ENCODE peak calls at places on chromosome 16, in ten cellular contexts. L is thoracic aorta; P is A673; O is aorta; K is effector memory CD4-positive, alpha-beta T cell; U is MM.1S; W is naive thymus-derived CD4-positive, alpha-beta T cell; A is heart left ventricle; I is GM23248; G is cardiac muscle cell. B is an unnamed sample. For H3K27me3 and H3K9me3, the result is how much of the 10 kb centered on the place peaks cover.

GRCh38 chr16:89137666-89138512 is 33.7 kb upstream of the CDH15 start:
- DNase-seq in L (no peak), P (no peak), O (peak), K (no peak), U (no peak), W (no peak), A (peak), I (no peak), G (no peak), B (no peak)

GRCh38 chr16:14050297-14051027 is 20.7 kb upstream of the MRTFB start:
- DNase-seq in L (no peak), P (no peak), O (no peak), K (no peak), U (no peak), W (no peak), A (no peak), I (no peak), G (peak), B (no peak)

GRCh38 chr16:50273382-50273690 is 7.0 kb downstream of the ADCY7 start:
- DNase-seq in L (no peak), P (no peak), O (peak), K (no peak), U (no peak), W (no peak), A (no peak), I (no peak), G (no peak), B (no peak)

GRCh38 chr16:24908716-24909115 is 63.0 kb downstream of the SLC5A11 start:
- DNase-seq in L (no peak), P (no peak), O (peak), K (no peak), U (no peak), W (no peak), A (no peak), I (no peak), G (no peak), B (no peak)

GRCh38 chr16:89700649-89701424 is 668 bp downstream of the SPATA2L start:
- DNase-seq in L (no peak), P (peak), O (no peak), K (peak), U (peak), W (peak), A (peak), I (peak), G (peak), B (no peak)

GRCh38 chr16:79767597-79768280 is 167.2 kb upstream of the MAF start:
- DNase-seq in L (no peak), P (no peak), O (no peak), K (no peak), U (peak), W (no peak), A (no peak), I (peak), G (peak), B (peak)

GRCh38 chr16:88634994-88635670 is 3.2 kb upstream of the IL17C start:
- DNase-seq in L (no peak), P (no peak), O (no peak), K (no peak), U (no peak), W (no peak), A (no peak), I (peak), G (no peak), B (no peak)

GRCh38 chr16:55471448-55472097 is 7.4 kb upstream of the MMP2 start:
- DNase-seq in L (no peak), P (peak), O (no peak), K (no peak), U (no peak), W (no peak), A (no peak), I (peak), G (peak), B (peak)

GRCh38 chr16:11010576-11011221 is 66.3 kb downstream of the CLEC16A start:
- DNase-seq in L (no peak), P (no peak), O (no peak), K (no peak), U (no peak), W (no peak), A (no peak), I (peak), G (no peak), B (no peak)

GRCh38 chr16:52561910-52562741 is 15.2 kb upstream of the TOX3 start:
- DNase-seq in L (no peak), P (no peak), O (no peak), K (no peak), U (no peak), W (no peak), A (no peak), I (no peak), G (no peak), B (no peak)

GRCh38 chr16:55512941-55513340 is 4.1 kb downstream of the LPCAT2 start:
- DNase-seq in L (no peak), P (no peak), O (no peak), K (no peak), U (no peak), W (no peak), A (no peak), I (no peak), G (no peak), B (no peak)

GRCh38 chr16:69520800-69521602 is 44.8 kb upstream of the NFAT5 start:
- DNase-seq in L (no peak), P (no peak), O (no peak), K (no peak), U (peak), W (no peak), A (no peak), I (peak), G (peak), B (no peak)

GRCh38 chr16:67029249-67030096 is 524 bp downstream of the CBFB start:
- DNase-seq in L (no peak), P (peak), O (peak), K (peak), U (peak), W (peak), A (peak), I (peak), G (peak), B (peak)

GRCh38 chr16:54589326-54589725 is 302.7 kb upstream of the IRX3 start:
- DNase-seq in L (no peak), P (no peak), O (no peak), K (no peak), U (no peak), W (no peak), A (no peak), I (no peak), G (no peak), B (no peak)

GRCh38 chr16:8639694-8640093 is 18.2 kb downstream of the METTL22 start:
- DNase-seq in L (no peak), P (no peak), O (no peak), K (no peak), U (no peak), W (no peak), A (no peak), I (no peak), G (no peak), B (no peak)

GRCh38 chr16:74275031-74275636 is 21.5 kb upstream of the PSMD7 start:
- DNase-seq in L (no peak), P (peak), O (no peak), K (no peak), U (peak), W (no peak), A (no peak), I (peak), G (peak), B (no peak)

GRCh38 chr16:12214509-12214908 is 238.0 kb downstream of the SNX29 start:
- DNase-seq in L (no peak), P (peak), O (no peak), K (no peak), U (no peak), W (no peak), A (no peak), I (no peak), G (no peak), B (no peak)

GRCh38 chr16:87054856-87055255 is 262.3 kb downstream of the C16orf95 start:
- DNase-seq in L (no peak), P (no peak), O (no peak), K (no peak), U (no peak), W (no peak), A (no peak), I (no peak), G (no peak), B (no peak)

GRCh38 chr16:75064403-75065148 is 52.0 kb downstream of the LDHD start:
- DNase-seq in L (no peak), P (no peak), O (no peak), K (no peak), U (no peak), W (peak), A (no peak), I (no peak), G (no peak), B (no peak)

GRCh38 chr16:15874745-15875314 is 13.6 kb downstream of the CEP20 start:
- DNase-seq in L (no peak), P (peak), O (no peak), K (no peak), U (no peak), W (peak), A (peak), I (peak), G (peak), B (peak)

GRCh38 chr16:55955439-55955838 is 80.3 kb upstream of the CES5A start:
- DNase-seq in L (no peak), P (peak), O (no peak), K (no peak), U (no peak), W (no peak), A (no peak), I (no peak), G (no peak), B (no peak)

GRCh38 chr16:68273896-68274295 is 9.6 kb downstream of the SLC7A6 start:
- DNase-seq in L (no peak), P (no peak), O (no peak), K (no peak), U (no peak), W (no peak), A (no peak), I (no peak), G (no peak), B (no peak)

GRCh38 chr16:30602595-30603277 is 7.5 kb downstream of the ZNF689 start:
- DNase-seq in L (no peak), P (peak), O (no peak), K (no peak), U (no peak), W (no peak), A (no peak), I (peak), G (no peak), B (peak)

GRCh38 chr16:49947907-49948678 is 76.9 kb upstream of the CNEP1R1 start:
- DNase-seq in L (no peak), P (no peak), O (no peak), K (no peak), U (no peak), W (no peak), A (no peak), I (no peak), G (no peak), B (no peak)

GRCh38 chr16:15764112-15764511 is 92.7 kb downstream of the MYH11 start:
- DNase-seq in L (no peak), P (no peak), O (no peak), K (no peak), U (no peak), W (no peak), A (no peak), I (no peak), G (no peak), B (no peak)

GRCh38 chr16:85947511-85948509 is 48.8 kb downstream of the IRF8 start:
- DNase-seq in L (no peak), P (no peak), O (no peak), K (no peak), U (peak), W (no peak), A (no peak), I (no peak), G (no peak), B (no peak)

GRCh38 chr16:19884611-19885455 is at the start of gene GPRC5B:
- DNase-seq in L (no peak), P (peak), O (peak), K (peak), U (peak), W (peak), A (peak), I (peak), G (peak), B (peak)

GRCh38 chr16:86996081-86996480 is 321.1 kb downstream of the C16orf95 start:
- DNase-seq in L (no peak), P (no peak), O (no peak), K (no peak), U (no peak), W (no peak), A (no peak), I (no peak), G (no peak), B (no peak)

GRCh38 chr16:47029724-47030123 is 56.2 kb upstream of the DNAJA2 start:
- DNase-seq in L (no peak), P (no peak), O (no peak), K (no peak), U (no peak), W (no peak), A (no peak), I (no peak), G (no peak), B (no peak)

GRCh38 chr16:31291376-31291775 is 31.6 kb downstream of the ITGAM start:
- DNase-seq in L (no peak), P (no peak), O (no peak), K (no peak), U (no peak), W (no peak), A (no peak), I (no peak), G (no peak), B (no peak)

GRCh38 chr16:75566889-75567255 is 693 bp downstream of the GABARAPL2 start:
- DNase-seq in L (no peak), P (no peak), O (no peak), K (peak), U (peak), W (peak), A (no peak), I (peak), G (no peak), B (no peak)

GRCh38 chr16:67431077-67431804 is at the start of gene HSD11B2:
- DNase-seq in L (no peak), P (peak), O (peak), K (no peak), U (peak), W (no peak), A (no peak), I (peak), G (peak), B (peak)

GRCh38 chr16:66091462-66091861 is 275.0 kb upstream of the CDH5 start:
- DNase-seq in L (no peak), P (no peak), O (no peak), K (no peak), U (no peak), W (no peak), A (no peak), I (peak), G (peak), B (no peak)

GRCh38 chr16:4347010-4347409 is 4.1 kb downstream of the PAM16 start:
- DNase-seq in L (no peak), P (no peak), O (no peak), K (no peak), U (no peak), W (no peak), A (no peak), I (peak), G (peak), B (no peak)

GRCh38 chr16:88102597-88102996 is 151.4 kb downstream of the BANP start:
- DNase-seq in L (no peak), P (no peak), O (peak), K (no peak), U (no peak), W (no peak), A (no peak), I (no peak), G (no peak), B (no peak)

DNA sequence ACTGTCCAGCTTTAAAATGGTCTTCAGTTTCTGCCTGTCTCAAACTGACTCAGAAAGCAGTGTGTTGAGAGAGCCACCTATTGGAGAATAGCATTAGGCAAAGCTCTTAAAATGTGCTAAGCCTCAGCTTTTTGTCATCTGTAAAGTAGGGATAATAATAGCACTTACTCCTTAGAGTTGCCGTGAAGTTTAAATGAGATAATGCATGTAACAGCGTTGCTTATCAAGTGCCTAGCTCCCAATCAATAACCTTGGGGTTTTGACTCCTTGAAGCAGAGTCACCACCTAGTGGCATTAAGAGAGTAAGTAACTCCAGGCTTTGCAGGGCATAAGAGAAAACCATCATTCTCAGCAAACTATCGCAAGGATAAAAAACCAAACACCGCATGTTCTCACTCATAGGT is 163.3 kb downstream of the HS3ST2 start:
- DNase-seq in L (no peak), P (peak), O (no peak), K (no peak), U (peak), W (no peak), A (no peak), I (peak), G (no peak), B (no peak)
- H3K27me3 ChIP-seq in L (under half), P (under half), O (under half), K (under half), U (under half), W (under half), A (under half), I (under half), G (under half), B (under half)

GRCh38 chr16:84598391-84598750 is 19.5 kb downstream of the COTL1 start:
- DNase-seq in L (no peak), P (no peak), O (no peak), K (no peak), U (no peak), W (no peak), A (no peak), I (no peak), G (no peak), B (no peak)
- H3K4me3 ChIP-seq in L (no peak), P (no peak), O (no peak), K (peak), U (no peak), W (peak), A (no peak), I (no peak), G (no peak), B (no peak)

GRCh38 chr16:57530531-57531252 is 5.7 kb downstream of the CCDC102A start:
- DNase-seq in L (no peak), P (no peak), O (peak), K (no peak), U (no peak), W (no peak), A (peak), I (no peak), G (no peak), B (no peak)
- H3K9me3 ChIP-seq in L (under half), P (under half), O (under half), K (under half), U (under half), W (under half), A (under half), I (under half), G (under half), B (under half)

GRCh38 chr16:62022688-62023087 is 13.6 kb downstream of the CDH8 start:
- DNase-seq in L (no peak), P (no peak), O (no peak), K (no peak), U (no peak), W (no peak), A (no peak), I (no peak), G (no peak), B (no peak)
- H3K27me3 ChIP-seq in L (under half), P (under half), O (under half), K (under half), U (under half), W (under half), A (under half), I (under half), G (under half), B (under half)

DNA sequence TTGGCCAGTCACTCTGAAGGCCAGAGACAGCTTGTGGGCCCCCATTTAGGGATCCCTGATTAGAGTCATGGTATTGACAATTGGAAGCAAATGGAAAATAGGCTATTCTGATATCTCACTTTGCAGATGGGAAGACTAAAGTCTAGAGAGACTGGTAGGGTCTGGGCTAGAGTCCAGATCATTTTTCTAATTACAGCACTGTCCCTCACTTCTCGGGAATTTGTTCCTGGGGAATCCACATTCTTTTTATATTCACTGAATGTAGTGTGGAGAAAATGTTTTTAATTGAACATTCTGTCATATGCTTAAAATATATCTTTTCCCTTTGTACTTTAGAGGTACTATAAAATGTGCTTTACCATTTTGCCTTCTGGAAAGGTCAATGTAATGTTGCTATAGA is 1.1 kb downstream of the KATNIP start:
- DNase-seq in L (no peak), P (no peak), O (no peak), K (no peak), U (no peak), W (no peak), A (no peak), I (peak), G (no peak), B (no peak)
- H3K4me3 ChIP-seq in L (peak), P (peak), O (no peak), K (no peak), U (no peak), W (no peak), A (peak), I (peak), G (no peak), B (peak)

DNA sequence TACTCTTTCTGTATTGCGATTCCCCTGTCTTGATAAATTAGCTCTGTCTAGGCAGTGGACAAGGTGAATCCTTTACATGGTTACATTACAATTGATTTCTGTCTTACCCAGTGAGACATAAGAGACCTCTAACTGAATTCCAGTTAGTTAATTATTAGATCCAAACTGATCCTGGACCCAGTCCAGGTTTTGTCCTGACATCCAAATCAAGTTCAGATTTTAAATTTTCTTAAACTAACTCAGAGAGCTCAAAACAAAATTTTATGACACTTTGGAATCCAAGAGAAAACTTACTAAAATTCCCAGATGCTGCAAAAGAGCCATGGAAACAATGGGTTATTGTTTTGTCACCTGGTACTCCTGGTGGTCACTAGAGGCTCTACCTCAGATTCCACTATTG is 2166.6 kb downstream of the TP53TG3F start:
- DNase-seq in L (no peak), P (no peak), O (no peak), K (no peak), U (no peak), W (no peak), A (no peak), I (no peak), G (no peak), B (no peak)
- H3K9me3 ChIP-seq in L (under half), P (under half), O (under half), K (under half), U (under half), W (under half), A (under half), I (under half), G (under half), B (under half)

DNA sequence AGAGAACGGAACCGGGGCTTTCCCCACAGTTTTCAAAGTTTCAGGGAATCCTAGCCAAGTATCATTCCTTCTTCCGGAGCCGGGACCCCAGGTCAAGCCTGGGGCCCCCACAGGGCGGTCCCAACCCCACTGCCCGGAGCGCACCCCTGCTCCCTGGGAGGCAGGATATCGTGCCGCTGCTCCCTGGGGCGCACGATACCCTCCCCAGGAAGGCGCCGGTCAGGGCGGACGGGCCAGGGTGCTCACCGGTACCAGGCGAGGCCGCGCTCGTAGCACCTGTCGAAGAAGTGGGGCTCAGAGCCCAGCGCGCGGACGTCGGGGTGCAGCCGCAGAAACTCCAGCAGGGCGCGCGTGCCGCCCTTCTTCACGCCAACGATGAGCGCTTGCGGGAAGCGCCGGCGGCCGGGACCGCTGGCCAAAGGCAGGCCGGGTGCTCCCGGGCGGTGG is 527 bp downstream of the HS3ST6 start:
- DNase-seq in L (no peak), P (no peak), O (no peak), K (no peak), U (no peak), W (no peak), A (no peak), I (no peak), G (no peak), B (no peak)
- H3K27me3 ChIP-seq in L (under half), P (half or more), O (under half), K (under half), U (half or more), W (under half), A (half or more), I (half or more), G (half or more), B (under half)